ENCODE peak calls at places on chromosomes 2 and 18, in five cellular contexts. K, I, U, W and C are unnamed samples.

GRCh38 chr2:162885281-162886070 is 46.9 kb upstream of the KCNH7 start:
- DNase-seq in K (no peak), I (no peak), U (no peak), W (no peak), C (no peak)

GRCh38 chr2:1039549-1039948 is 88.9 kb downstream of the SNTG2 start:
- DNase-seq in K (no peak), I (no peak), U (no peak), W (no peak), C (no peak)

GRCh38 chr2:141714486-141714885 is 416.3 kb downstream of the LRP1B start:
- DNase-seq in K (no peak), I (no peak), U (no peak), W (no peak), C (no peak)

GRCh38 chr2:71071681-71072398 is 3.4 kb downstream of the NAGK start:
- DNase-seq in K (peak), I (no peak), U (no peak), W (no peak), C (no peak)

GRCh38 chr2:238727585-238728321 is 120.1 kb upstream of the TWIST2 start:
- DNase-seq in K (no peak), I (no peak), U (no peak), W (no peak), C (no peak)

GRCh38 chr2:8438996-8439395 is 242.9 kb upstream of the ID2 start:
- DNase-seq in K (no peak), I (no peak), U (no peak), W (no peak), C (no peak)

GRCh38 chr2:131122496-131122895 is 17.4 kb downstream of the PLEKHB2 start:
- DNase-seq in K (no peak), I (no peak), U (no peak), W (no peak), C (no peak)

GRCh38 chr18:49747876-49748275 is 65.5 kb downstream of the ACAA2 start:
- DNase-seq in K (no peak), I (no peak), U (no peak), W (no peak), C (no peak)

GRCh38 chr2:241179894-241180293 is 8.6 kb upstream of the ANO7 start:
- DNase-seq in K (no peak), I (no peak), U (no peak), W (no peak), C (no peak)

GRCh38 chr2:80417737-80418136 is 113.2 kb upstream of the LRRTM1 start:
- DNase-seq in K (no peak), I (no peak), U (no peak), W (no peak), C (no peak)

GRCh38 chr18:55982992-55983391 is 395.0 kb upstream of the TCF4 start:
- DNase-seq in K (no peak), I (peak), U (peak), W (no peak), C (no peak)

GRCh38 chr18:1510542-1511179 is 606.0 kb downstream of the ADCYAP1 start:
- DNase-seq in K (no peak), I (no peak), U (no peak), W (no peak), C (no peak)

GRCh38 chr2:10048501-10049171 is 5.3 kb downstream of the KLF11 start:
- DNase-seq in K (no peak), I (no peak), U (no peak), W (no peak), C (peak)

GRCh38 chr2:28338046-28338753 is 54.5 kb upstream of the FOSL2 start:
- DNase-seq in K (no peak), I (no peak), U (no peak), W (no peak), C (no peak)

GRCh38 chr2:234483568-234484251 is 13.2 kb downstream of the ARL4C start:
- DNase-seq in K (peak), I (no peak), U (no peak), W (no peak), C (no peak)

GRCh38 chr18:55251186-55251995 is 292.1 kb upstream of the CCDC68 start:
- DNase-seq in K (no peak), I (no peak), U (no peak), W (no peak), C (peak)

GRCh38 chr2:96489673-96490072 is 15.5 kb downstream of the NEURL3 start:
- DNase-seq in K (no peak), I (no peak), U (no peak), W (no peak), C (no peak)

GRCh38 chr2:195160959-195161358 is 496.1 kb upstream of the SLC39A10 start:
- DNase-seq in K (no peak), I (no peak), U (no peak), W (no peak), C (no peak)

GRCh38 chr2:126220336-126220735 is 435.6 kb upstream of the GYPC start:
- DNase-seq in K (no peak), I (no peak), U (no peak), W (no peak), C (no peak)

GRCh38 chr2:68714866-68715265 is 19.7 kb upstream of the ARHGAP25 start:
- DNase-seq in K (peak), I (no peak), U (no peak), W (no peak), C (no peak)

GRCh38 chr2:200219400-200220113 is 86.9 kb upstream of the SPATS2L start:
- DNase-seq in K (no peak), I (no peak), U (no peak), W (peak), C (no peak)

DNA sequence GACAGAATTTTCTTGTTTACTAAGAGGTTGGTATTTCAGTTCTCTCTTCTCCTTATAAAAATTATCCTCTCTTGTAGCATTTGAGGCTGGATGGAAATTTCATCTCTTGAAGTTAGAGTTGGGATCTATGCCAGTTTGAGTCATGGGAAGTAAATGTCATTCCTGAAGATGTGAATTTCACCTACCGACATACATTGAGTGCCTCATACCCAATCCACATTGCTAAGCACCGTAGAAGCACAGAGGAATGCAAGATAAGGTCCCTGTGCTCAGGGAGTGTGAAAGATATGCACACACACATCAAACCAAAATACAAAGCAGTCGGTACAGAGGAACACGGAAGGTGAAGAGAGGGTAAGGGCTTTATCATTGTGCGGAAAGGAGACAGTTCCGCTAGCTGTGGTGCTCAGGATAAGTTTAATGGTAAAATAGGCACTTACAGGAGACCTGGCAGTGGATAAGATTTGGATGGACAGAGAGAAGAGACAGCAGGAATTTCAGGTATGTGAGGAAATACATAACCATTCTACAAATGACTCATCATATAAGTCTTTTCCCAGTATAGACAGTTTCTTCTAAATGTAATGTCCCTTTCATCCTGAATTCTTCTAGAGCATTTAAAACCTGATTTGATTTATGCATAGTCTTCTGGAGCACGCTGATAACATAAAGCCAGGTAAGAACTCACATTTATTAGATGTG is 205.3 kb upstream of the ST6GAL2 start:
- DNase-seq in K (no peak), I (no peak), U (no peak), W (no peak), C (no peak)
- TF ChIP-seq SUZ12 in K (no peak), I (no peak), U (no peak), W (no peak), C (no peak)

DNA sequence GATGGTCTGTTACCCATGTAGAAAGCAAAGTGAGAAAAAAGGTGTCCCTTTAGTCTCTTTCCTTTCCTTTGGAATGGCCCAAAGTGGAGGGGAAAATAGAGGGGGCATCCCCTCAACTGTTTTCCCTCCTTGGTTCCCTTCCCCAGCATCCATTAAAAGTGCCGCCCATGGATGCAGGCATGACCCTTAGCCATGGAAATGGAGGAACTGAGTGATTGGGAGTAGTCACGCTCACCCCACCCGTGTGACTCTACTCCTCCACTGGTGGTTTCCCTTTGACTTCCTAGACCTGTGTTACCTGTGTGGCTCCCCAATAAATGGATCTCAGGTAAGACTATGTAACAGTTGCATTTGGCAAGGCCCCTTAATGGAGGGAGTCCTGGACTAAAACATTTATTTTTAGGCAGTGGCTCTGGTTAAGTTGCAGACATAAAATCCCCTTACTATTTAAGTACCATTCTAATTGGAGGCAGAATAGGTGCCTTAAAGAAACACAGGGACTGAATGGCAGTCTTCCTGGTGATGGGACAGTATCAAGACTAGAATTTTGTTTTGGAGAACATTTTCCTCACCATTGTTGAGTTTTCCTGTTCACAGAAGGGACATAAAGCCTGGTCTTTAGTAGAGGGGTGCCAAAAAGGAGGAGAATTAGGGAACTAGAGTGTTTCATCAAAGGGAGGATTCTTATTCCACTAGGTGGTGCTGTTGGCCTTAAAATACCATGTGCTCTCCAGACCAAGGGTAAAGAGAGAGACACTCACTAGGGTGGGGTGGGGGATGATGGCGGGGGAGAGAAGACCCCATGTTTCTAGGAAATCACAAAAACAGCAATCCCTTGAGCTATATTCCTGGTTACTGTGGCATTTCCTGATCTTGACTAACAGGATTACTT is 25.7 kb upstream of the PLA2R1 start:
- DNase-seq in K (no peak), I (no peak), U (peak), W (peak), C (peak)
- TF ChIP-seq SUZ12 in K (no peak), I (no peak), U (no peak), W (no peak), C (no peak)

DNA sequence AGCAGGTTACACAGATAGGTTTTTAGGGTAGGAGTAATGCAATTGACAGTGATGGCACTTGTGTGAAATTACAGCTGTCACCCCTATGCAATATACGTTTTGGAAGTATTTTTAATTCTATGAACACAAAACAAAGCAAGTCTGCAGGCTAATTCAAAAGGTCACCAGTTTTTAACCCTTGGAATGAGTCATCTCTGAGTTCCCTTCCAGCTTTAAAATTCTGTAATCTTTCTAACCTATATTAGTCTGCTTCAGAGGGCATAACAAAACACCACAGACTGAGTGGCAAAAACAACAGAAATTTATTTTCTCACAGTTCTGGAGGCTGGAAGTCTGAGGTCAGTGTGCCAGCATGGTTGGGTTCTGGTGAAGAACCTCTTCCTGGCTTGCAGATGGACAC is 596.9 kb upstream of the HNMT start:
- DNase-seq in K (no peak), I (no peak), U (no peak), W (no peak), C (no peak)
- TF ChIP-seq SUZ12 in K (no peak), I (no peak), U (no peak), W (no peak), C (no peak)

GRCh38 chr2:83531211-83531610 is 927.9 kb downstream of the SUCLG1 start:
- DNase-seq in K (no peak), I (no peak), U (no peak), W (no peak), C (no peak)
- TF ChIP-seq SUZ12 in K (no peak), I (no peak), U (no peak), W (no peak), C (no peak)

GRCh38 chr18:76564636-76565237 is 69.7 kb upstream of the ZNF516 start:
- DNase-seq in K (no peak), I (no peak), U (no peak), W (no peak), C (no peak)

GRCh38 chr18:76564117-76564516 is 69.1 kb upstream of the ZNF516 start:
- DNase-seq in K (no peak), I (no peak), U (no peak), W (no peak), C (no peak)

GRCh38 chr18:76558881-76559667 is 64.0 kb upstream of the ZNF516 start:
- DNase-seq in K (no peak), I (no peak), U (no peak), W (no peak), C (no peak)

GRCh38 chr18:76565238-76566173 is 70.5 kb upstream of the ZNF516 start:
- DNase-seq in K (no peak), I (peak), U (peak), W (peak), C (peak)

GRCh38 chr18:76562286-76562840 is 67.3 kb upstream of the ZNF516 start:
- DNase-seq in K (no peak), I (no peak), U (no peak), W (no peak), C (no peak)
- TF ChIP-seq SUZ12 in K (no peak), I (no peak), U (no peak), W (no peak), C (no peak)

DNA sequence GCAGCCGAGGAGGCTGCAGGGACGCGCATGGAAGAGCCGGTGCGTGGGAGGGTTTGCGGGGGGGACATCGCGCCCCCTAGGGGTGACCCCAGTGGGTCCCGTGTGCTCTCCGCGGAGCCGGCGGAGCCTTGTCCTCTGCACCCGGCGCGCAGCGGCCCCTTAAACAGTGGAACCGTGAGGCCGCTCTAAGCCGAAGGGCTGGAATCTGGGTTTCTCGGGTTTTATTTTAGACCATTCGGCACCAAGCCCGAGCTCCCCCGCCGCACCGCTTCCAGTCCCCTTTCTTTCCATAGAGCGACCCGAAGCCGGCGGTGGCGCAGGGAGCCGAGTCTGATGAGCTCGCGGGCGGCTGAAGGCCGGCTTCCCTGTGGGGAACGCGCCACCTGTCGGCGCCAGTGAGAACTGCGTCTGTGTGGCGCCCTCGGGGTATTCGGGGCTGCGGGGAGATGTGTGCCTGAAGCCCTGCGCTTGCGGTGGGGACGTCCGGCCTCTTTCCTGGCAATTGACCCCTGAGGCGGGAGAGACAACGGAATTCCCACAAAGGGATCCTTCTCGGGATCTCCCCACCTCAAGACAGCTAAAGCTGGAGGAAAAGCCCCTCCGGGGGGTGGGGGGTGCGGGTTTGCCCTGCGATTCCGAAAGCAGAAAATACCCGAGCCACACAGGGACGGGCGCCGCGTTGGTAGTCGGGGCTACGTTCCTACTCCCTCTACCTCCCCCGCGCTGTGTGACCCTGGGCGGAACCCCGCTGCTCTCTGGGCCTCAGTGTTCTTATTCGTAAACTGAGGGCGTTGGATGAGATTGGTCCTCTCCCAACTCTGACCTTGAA is 8.2 kb upstream of the EN1 start:
- DNase-seq in K (no peak), I (peak), U (peak), W (peak), C (peak)
- TF ChIP-seq SUZ12 in K (no peak), I (no peak), U (peak), W (no peak), C (no peak)